ENCODE peak calls at places on chromosomes 6 and 20, in ten cellular contexts. T, D, Y, W, F, V, G, J, Z and E are unnamed samples.

GRCh38 chr20:12592756-12593155 is 416.0 kb upstream of the SPTLC3 start:
- DNase-seq in Z (no peak), F (no peak), J (no peak), G (no peak), V (no peak), D (no peak), W (no peak), T (no peak), Y (no peak), E (no peak)

GRCh38 chr20:17700637-17701036 is 871 bp downstream of the BANF2 start:
- DNase-seq in F (no peak), V (no peak), W (no peak), J (no peak), T (no peak), Y (no peak), G (no peak), Z (no peak), D (no peak), E (no peak)

GRCh38 chr20:41364236-41364855 is 2.3 kb downstream of the EMILIN3 start:
- DNase-seq in D (no peak), W (no peak), Z (no peak), G (no peak), J (no peak), T (no peak), F (no peak), Y (no peak), V (no peak), E (no peak)

GRCh38 chr20:56515657-56516381 is 8.7 kb upstream of the FAM209A start:
- DNase-seq in F (no peak), D (no peak), Y (no peak), J (no peak), Z (no peak), T (no peak), V (no peak), G (peak; percentile 20), W (no peak), E (no peak)

GRCh38 chr6:66993272-66993671 is 1286.2 kb upstream of the EYS start:
- DNase-seq in W (no peak), T (no peak), G (no peak), J (no peak), F (no peak), Y (no peak), D (no peak), V (no peak), Z (no peak), E (no peak)

GRCh38 chr6:147154454-147154853 is 49.8 kb upstream of the STXBP5 start:
- DNase-seq in Y (no peak), F (no peak), D (no peak), Z (peak; percentile 9), V (no peak), W (no peak), G (no peak), T (no peak), J (no peak), E (no peak)

GRCh38 chr6:155408981-155409380 is 46.7 kb downstream of the NOX3 start:
- DNase-seq in T (no peak), J (no peak), V (no peak), Y (no peak), D (peak; percentile 65), F (no peak), Z (no peak), G (no peak), W (no peak), E (no peak)

GRCh38 chr20:40416274-40416673 is 272.8 kb downstream of the MAFB start:
- DNase-seq in J (no peak), Y (no peak), W (no peak), V (no peak), Z (no peak), G (no peak), D (no peak), T (no peak), F (no peak), E (no peak)

GRCh38 chr6:130198483-130199035 is 24.2 kb downstream of the SAMD3 start:
- DNase-seq in G (no peak), W (no peak), F (no peak), D (no peak), Y (no peak), J (no peak), Z (no peak), V (no peak), T (no peak), E (no peak)

GRCh38 chr6:105388392-105388791 is 14.5 kb downstream of the PREP start:
- DNase-seq in Y (no peak), D (no peak), W (no peak), G (no peak), Z (no peak), J (no peak), F (no peak), V (no peak), T (no peak), E (no peak)

GRCh38 chr20:45345104-45345936 is 2.9 kb downstream of the SDC4 start:
- DNase-seq in F (no peak), J (no peak), D (no peak), Y (peak; percentile 78), W (no peak), Z (no peak), T (no peak), G (no peak), V (no peak), E (no peak)

GRCh38 chr6:101578306-101578705 is 184.8 kb downstream of the GRIK2 start:
- DNase-seq in J (no peak), Z (no peak), D (no peak), G (no peak), V (no peak), Y (no peak), T (no peak), F (no peak), W (no peak), E (no peak)

DNA sequence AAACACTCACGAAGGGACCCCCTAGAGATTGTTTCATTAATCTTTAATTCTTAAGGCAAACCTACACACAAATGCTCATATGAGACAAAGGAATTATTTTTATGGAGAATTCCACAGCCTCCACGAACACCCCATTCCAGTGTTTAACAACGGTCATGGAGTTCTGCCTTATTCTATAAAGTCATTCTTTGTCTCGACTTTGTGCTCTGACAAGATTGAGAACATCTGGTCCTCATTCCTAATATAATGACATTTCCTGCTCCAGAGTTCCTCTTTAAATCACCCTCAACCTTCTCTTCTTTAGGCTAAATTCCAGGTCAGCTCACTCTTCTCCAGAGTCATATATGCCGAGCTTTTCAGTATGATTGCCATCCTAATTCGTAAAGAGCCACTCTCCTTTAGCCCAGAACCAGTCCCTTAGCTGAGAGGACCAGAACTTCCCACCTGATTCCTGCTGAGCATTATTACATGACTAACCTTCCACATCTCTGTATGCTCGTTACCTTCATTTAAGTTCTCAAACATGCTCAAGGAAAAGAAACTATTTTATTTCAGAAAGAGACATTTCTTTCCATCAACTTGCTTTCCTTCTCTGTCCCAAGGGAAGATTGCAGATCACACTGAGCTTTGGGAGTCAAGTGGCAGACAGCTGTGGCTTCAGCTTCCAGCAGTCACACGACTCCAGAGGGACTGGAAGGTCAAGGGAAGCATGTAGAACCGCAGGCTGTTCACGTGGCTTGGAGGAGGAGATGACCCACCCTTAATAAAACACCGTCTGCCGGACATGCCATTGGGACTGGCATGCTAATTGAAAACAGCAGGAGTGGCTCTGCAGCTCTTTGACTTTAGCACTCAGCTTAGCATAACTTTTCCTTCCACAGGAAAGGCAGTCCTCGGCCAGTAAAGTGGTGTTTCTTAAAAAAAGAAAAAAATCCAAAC is 467.1 kb upstream of the HSF2 start:
- DNase-seq in T (no peak), Y (no peak), V (no peak), D (peak; percentile 86), J (peak; percentile 61), F (peak; percentile 60), W (no peak), G (peak; percentile 86), Z (peak; percentile 10), E (peak; percentile 46)
- H3K4me3 ChIP-seq in T (no peak overlapping the region), Y (no peak overlapping the region), V (no peak overlapping the region), D (no peak overlapping the region), J (no peak overlapping the region), F (no peak overlapping the region), W (no peak overlapping the region), G (no peak overlapping the region), Z (no peak overlapping the region), E (no peak overlapping the region)

DNA sequence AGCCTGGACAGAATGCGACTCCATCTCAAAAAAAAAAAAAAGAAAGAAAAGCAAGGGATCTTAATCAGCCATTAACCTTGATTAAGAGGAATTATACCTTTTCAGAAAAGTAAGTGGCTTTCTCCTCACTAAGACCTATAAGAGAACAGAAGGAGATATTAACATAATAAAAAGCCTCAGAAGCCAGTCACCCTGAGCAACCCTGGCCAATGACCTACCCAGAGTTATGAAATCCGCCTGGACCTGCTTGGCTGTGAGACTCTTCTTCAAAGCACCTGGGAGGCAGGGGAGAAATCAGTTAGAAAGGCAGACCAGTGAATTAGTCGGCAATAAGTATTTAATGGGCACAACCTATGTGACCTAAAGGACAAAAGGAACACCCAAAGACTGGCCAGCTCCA is 32.7 kb upstream of the C20orf203 start:
- DNase-seq in Z (no peak), Y (no peak), W (no peak), F (no peak), J (no peak), T (no peak), V (no peak), G (no peak), D (no peak), E (no peak)
- TF ChIP-seq POLR2AphosphoS5 in Z (no peak), Y (no peak), W (no peak), F (no peak), J (no peak), T (no peak), V (no peak), G (no peak), D (no peak), E (no peak)

DNA sequence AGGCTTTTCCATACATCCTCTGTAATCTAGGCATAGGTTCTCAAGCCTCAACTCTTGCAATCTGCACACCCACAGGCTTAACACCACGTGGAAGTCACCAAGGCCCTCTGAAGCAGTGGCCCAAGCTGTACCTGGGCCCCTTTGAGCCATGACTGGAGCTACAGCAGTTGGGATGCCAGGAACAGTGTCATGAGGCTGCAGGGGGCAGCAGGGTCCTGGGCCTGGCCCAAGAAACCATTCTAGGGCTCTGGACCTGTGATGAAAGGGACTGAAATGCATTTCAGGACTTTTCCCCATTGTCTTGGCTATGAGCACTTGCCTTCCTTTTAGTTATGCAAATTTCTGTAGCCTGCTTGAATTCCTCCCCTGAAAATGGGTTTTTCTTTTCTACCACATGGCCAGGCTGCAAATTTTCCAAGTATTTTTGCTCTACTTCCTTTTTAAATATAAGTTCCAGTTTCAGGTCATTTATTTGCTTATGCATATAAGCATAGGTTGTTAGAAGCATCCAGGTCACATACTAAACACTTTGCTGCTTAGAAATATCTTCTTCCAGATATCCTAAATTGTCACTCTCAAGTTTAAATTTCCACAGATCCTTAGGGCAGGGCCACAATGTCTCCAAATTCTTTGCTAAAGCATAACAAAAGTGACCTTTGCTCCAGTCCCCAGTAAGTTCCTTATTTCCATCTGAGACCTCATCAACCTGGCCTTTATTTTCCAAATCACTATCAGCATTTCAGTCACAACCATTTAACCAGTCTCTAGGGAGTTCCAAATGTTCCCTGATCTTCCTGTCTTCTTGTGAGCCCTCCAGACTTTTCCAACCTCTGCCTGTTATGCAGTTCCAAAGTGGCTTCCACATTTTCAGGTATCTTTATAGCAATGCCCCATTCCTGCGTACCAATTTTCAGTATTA is 48.6 kb upstream of the CD2AP start:
- DNase-seq in Y (no peak), W (no peak), F (peak; percentile 77), V (no peak), G (no peak), T (no peak), J (no peak), Z (no peak), D (peak; percentile 86), E (no peak)
- H3K4me3 ChIP-seq in Y (no peak overlapping the region), W (no peak overlapping the region), F (no peak overlapping the region), V (no peak overlapping the region), G (no peak overlapping the region), T (no peak overlapping the region), J (no peak overlapping the region), Z (no peak overlapping the region), D (peak overlapping the region; percentile 3), E (no peak overlapping the region)

GRCh38 chr20:2114990-2115681 is 13.5 kb downstream of the STK35 start:
- DNase-seq in F (no peak), W (no peak), Y (no peak), J (no peak), D (no peak), G (no peak), T (no peak), V (no peak), Z (no peak), E (no peak)
- TF ChIP-seq POLR2AphosphoS5 in F (no peak), W (no peak), Y (peak; percentile 52), J (no peak), D (no peak), G (no peak), T (no peak), V (no peak), Z (no peak), E (no peak)